ENCODE peak calls at places on chromosome 3, in four cellular contexts. P, J, A and G are unnamed samples.

GRCh38 chr3:77873599-77873998 is 833.7 kb downstream of the ROBO2 start:
- DNase-seq in J (no peak), P (no peak), A (no peak), G (no peak)

GRCh38 chr3:132593950-132594328 is 3.1 kb upstream of the ACKR4 start:
- DNase-seq in A (no peak), J (no peak), P (peak), G (no peak)

GRCh38 chr3:187919018-187919417 is 173.8 kb upstream of the BCL6 start:
- DNase-seq in P (no peak), J (no peak), A (no peak), G (no peak)

GRCh38 chr3:101695779-101696372 is 9.4 kb upstream of the RPL24 start:
- DNase-seq in P (peak), J (no peak), A (no peak), G (no peak)

GRCh38 chr3:34408088-34408487 is 609.7 kb downstream of the PDCD6IP start:
- DNase-seq in J (no peak), P (no peak), A (no peak), G (no peak)

GRCh38 chr3:133934073-133934970 is 38.6 kb upstream of the RAB6B start:
- DNase-seq in A (no peak), P (no peak), J (no peak), G (peak)

GRCh38 chr3:123547881-123548534 is 36.8 kb downstream of the HACD2 start:
- DNase-seq in A (no peak), P (no peak), J (no peak), G (no peak)

GRCh38 chr3:194686816-194687637 is 1.3 kb downstream of the FAM43A start:
- DNase-seq in P (no peak), J (peak), A (no peak), G (no peak)

GRCh38 chr3:42314411-42314810 is 48.4 kb upstream of the CCK start:
- DNase-seq in A (no peak), P (no peak), J (no peak), G (no peak)

GRCh38 chr3:111904376-111905241 is 45.5 kb downstream of the PHLDB2 start:
- DNase-seq in J (no peak), P (peak), A (no peak), G (no peak)

GRCh38 chr3:2921903-2922302 is 188.3 kb downstream of the IL5RA start:
- DNase-seq in P (no peak), A (peak), J (no peak), G (no peak)

GRCh38 chr3:45907769-45908705 is 21.7 kb downstream of the CCR9 start:
- DNase-seq in P (peak), J (no peak), A (no peak), G (no peak)

GRCh38 chr3:129432036-129432435 is 3.6 kb upstream of the EFCAB12 start:
- DNase-seq in A (no peak), J (no peak), P (no peak), G (no peak)

GRCh38 chr3:115922681-115923347 is 299.5 kb downstream of the GAP43 start:
- DNase-seq in J (no peak), A (peak), P (no peak), G (no peak)

GRCh38 chr3:99774467-99774866 is 43.2 kb upstream of the CMSS1 start:
- DNase-seq in A (no peak), J (no peak), P (no peak), G (no peak)

GRCh38 chr3:111751961-111752360 is 107.1 kb upstream of the PHLDB2 start:
- DNase-seq in P (peak), A (no peak), J (no peak), G (no peak)

GRCh38 chr3:113241292-113242033 is 30.1 kb downstream of the BOC start:
- DNase-seq in A (no peak), J (no peak), P (peak), G (no peak)

GRCh38 chr3:43531835-43532234 is 90.0 kb downstream of the ANO10 start:
- DNase-seq in J (no peak), A (no peak), P (no peak), G (no peak)

GRCh38 chr3:152299243-152299976 is 30.7 kb downstream of the MBNL1 start:
- DNase-seq in J (no peak), P (no peak), A (no peak), G (no peak)

GRCh38 chr3:41640076-41640475 is 321.8 kb downstream of the ULK4 start:
- DNase-seq in J (no peak), P (peak), A (no peak), G (no peak)

GRCh38 chr3:191997093-191997492 is 536.1 kb downstream of the PYDC2 start:
- DNase-seq in A (no peak), J (no peak), P (no peak), G (no peak)

GRCh38 chr3:154188846-154189245 is 67.7 kb downstream of the ARHGEF26 start:
- DNase-seq in A (no peak), J (no peak), P (no peak), G (no peak)

GRCh38 chr3:58519668-58520402 is 17.2 kb downstream of the ACOX2 start:
- DNase-seq in P (no peak), J (no peak), A (no peak), G (no peak)

GRCh38 chr3:130516645-130517512 is at the start of gene COL6A6:
- DNase-seq in P (no peak), A (no peak), J (no peak), G (no peak)

GRCh38 chr3:126375835-126376331 is 18.7 kb upstream of the KLF15 start:
- DNase-seq in A (no peak), P (no peak), J (peak), G (peak)
- H3K27ac ChIP-seq in A (no peak), P (no peak), J (no peak), G (no peak)

DNA sequence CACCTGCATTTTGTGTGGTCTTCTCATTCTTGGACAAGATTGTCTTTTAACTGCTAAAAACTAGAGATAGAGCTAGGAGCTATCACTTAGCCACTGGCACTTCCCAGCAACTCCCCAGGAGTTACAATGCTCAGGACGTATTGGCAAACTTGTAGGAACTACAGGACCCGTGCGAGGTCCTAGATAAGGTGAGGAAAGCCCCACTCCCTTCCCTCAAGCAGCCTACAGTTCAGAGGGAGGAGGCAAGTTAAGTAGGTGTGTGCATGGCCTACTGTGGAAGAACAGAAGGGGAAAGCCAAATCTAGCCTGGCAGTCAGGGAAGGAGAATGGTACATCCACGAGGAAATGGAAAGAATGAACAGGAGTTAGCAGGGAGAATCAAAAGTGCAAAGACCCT is 504.8 kb upstream of the PROK2 start:
- DNase-seq in A (peak), P (no peak), J (no peak), G (no peak)
- H3K4me3 ChIP-seq in A (peak), P (no peak), J (no peak), G (no peak)

GRCh38 chr3:15271030-15271429 is 61.4 kb downstream of the SH3BP5 start:
- DNase-seq in P (no peak), J (no peak), A (no peak), G (no peak)
- H3K27ac ChIP-seq in P (no peak), J (no peak), A (no peak), G (no peak)

DNA sequence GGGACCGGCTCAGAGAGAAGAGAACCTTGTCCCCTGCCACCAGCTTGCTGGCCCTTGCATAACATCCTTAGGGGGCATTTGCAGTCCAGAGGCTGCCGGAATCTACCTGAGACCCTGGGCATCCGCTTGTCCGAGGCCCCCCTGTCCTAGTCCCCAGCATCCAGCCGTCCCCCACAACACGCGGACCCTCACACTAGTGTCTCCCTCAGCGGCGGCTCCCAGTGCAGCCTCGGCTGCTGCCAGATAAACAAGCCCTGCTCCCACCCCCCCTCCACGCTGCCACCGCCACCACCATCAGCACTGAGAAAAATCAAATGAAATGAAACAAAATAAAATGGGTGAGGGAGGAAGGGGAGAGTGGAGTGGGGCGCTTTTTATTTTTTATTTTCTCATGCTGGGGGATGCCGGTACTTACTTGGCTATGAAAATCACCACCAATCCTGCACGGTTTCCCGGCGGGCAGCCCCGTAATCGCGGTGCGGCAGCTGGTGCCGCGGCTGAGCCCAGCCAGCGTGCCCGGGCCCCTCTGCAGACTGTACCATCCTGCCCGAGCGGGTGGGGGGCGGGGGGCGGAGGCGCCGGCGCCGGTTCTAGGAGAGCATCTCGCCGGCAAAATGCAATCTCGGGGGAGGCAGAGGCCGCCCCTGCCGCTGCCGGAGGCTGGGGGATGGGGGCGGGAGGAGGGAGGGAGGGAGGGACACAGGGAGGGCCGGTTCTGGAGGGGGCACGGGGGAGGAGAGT is at the start of gene ATP2B2:
- DNase-seq in J (no peak), P (no peak), A (no peak), G (no peak)
- H3K4me3 ChIP-seq in J (no peak), P (no peak), A (no peak), G (no peak)

DNA sequence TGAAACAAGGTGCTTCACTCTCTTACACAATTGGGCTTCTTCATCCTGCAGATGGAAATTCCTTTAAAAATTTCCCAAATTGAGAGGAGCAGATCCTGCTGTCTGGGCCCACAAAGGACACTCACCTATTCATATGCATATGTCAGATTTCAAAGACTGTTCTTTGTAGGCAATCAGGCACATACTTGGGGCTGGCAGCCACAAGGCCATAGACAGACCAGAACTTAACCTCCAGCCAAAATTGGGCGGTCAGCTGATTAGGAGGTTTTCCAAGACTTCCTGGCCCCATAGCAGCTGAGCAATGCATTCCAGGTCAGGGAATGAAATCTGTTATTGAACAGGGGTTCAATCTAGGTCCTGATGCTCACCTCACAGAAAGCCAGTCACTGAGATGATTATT is 15.0 kb upstream of the HPS3 start:
- DNase-seq in J (no peak), A (no peak), P (no peak), G (no peak)
- H3K27ac ChIP-seq in J (no peak), A (no peak), P (no peak), G (no peak)

DNA sequence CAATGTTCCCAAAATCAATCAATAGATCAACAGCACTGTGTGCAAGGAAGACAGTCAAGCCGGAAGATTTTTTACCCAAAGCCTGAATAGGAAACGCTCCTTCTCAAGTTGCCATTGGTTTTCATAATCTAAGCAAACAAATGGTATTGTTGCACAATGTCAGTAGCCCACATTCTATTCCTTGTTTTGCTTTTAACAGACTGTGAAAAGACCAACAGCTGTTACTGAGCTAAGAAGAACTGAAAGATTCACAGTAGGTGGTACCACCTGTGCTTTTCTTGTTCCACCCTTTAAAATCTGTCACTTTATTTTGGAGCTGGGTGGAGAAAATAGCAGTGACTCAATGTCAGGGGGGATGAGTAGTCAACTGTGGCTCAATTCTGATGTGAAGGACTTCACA is 357.5 kb upstream of the CADM2 start:
- DNase-seq in A (no peak), P (no peak), J (no peak), G (no peak)
- H3K4me3 ChIP-seq in A (no peak), P (no peak), J (no peak), G (no peak)